ENCODE peak calls at places on chromosomes 7 and 10, in five cellular contexts. S is PC-3, Q is hepatocyte, C is neural progenitor cell, Z is GM23248. L is an unnamed sample.

GRCh38 chr7:95255691-95256090 is 68.6 kb downstream of the PON1 start:
- DNase-seq in S (no peak), Q (no peak), C (no peak), Z (no peak), L (no peak)

GRCh38 chr7:148697256-148697841 is 1.4 kb upstream of the CUL1 start:
- DNase-seq in S (no peak), Q (no peak), C (no peak), Z (peak), L (no peak)

GRCh38 chr7:122430710-122431109 is 126.2 kb upstream of the FEZF1 start:
- DNase-seq in S (no peak), Q (no peak), C (no peak), Z (peak), L (no peak)

GRCh38 chr7:149741629-149742028 is 31.8 kb downstream of the ZNF467 start:
- DNase-seq in S (peak), Q (no peak), C (no peak), Z (peak), L (peak)

GRCh38 chr7:90999989-91000979 is 263.9 kb upstream of the FZD1 start:
- DNase-seq in S (peak), Q (no peak), C (peak), Z (peak), L (no peak)

GRCh38 chr10:86180861-86181260 is 185.7 kb downstream of the GRID1 start:
- DNase-seq in S (no peak), Q (no peak), C (no peak), Z (no peak), L (no peak)

GRCh38 chr7:8389898-8390642 is 43.3 kb upstream of the NXPH1 start:
- DNase-seq in S (no peak), Q (peak), C (peak), Z (peak), L (no peak)

GRCh38 chr10:3785849-3786290 is 861 bp upstream of the KLF6 start:
- DNase-seq in S (no peak), Q (peak), C (peak), Z (peak), L (peak)

GRCh38 chr10:130388746-130389145 is 252.6 kb downstream of the GLRX3 start:
- DNase-seq in S (no peak), Q (no peak), C (no peak), Z (no peak), L (no peak)

GRCh38 chr7:381211-382117 is 91.5 kb downstream of the FOXL3 start:
- DNase-seq in S (no peak), Q (no peak), C (no peak), Z (no peak), L (no peak)

GRCh38 chr10:14617850-14618249 is 156.8 kb downstream of the FAM107B start:
- DNase-seq in S (peak), Q (no peak), C (no peak), Z (peak), L (no peak)

GRCh38 chr7:116494472-116494871 is 5.1 kb upstream of the CAV2 start:
- DNase-seq in S (no peak), Q (no peak), C (no peak), Z (no peak), L (no peak)

GRCh38 chr7:151863386-151864079 is 13.4 kb downstream of the PRKAG2 start:
- DNase-seq in S (no peak), Q (no peak), C (peak), Z (no peak), L (no peak)

GRCh38 chr10:17418249-17418648 is 36.1 kb downstream of the ST8SIA6 start:
- DNase-seq in S (no peak), Q (no peak), C (no peak), Z (peak), L (no peak)

GRCh38 chr10:74949434-74949833 is 123.0 kb downstream of the KAT6B start:
- DNase-seq in S (peak), Q (no peak), C (no peak), Z (peak), L (peak)

GRCh38 chr7:2892571-2892970 is 48.5 kb upstream of the GNA12 start:
- DNase-seq in S (no peak), Q (no peak), C (no peak), Z (no peak), L (no peak)

GRCh38 chr7:112101083-112101846 is 104.9 kb downstream of the DOCK4 start:
- DNase-seq in S (no peak), Q (peak), C (no peak), Z (no peak), L (no peak)

GRCh38 chr10:116918583-116918982 is 69.3 kb downstream of the ENO4 start:
- DNase-seq in S (no peak), Q (no peak), C (no peak), Z (no peak), L (no peak)

GRCh38 chr10:102780246-102780645 is 36.5 kb downstream of the WBP1L start:
- DNase-seq in S (peak), Q (no peak), C (no peak), Z (peak), L (no peak)

GRCh38 chr7:55534262-55534915 is 37.9 kb downstream of the VOPP1 start:
- DNase-seq in S (peak), Q (no peak), C (no peak), Z (peak), L (peak)

GRCh38 chr7:28144266-28144665 is 36.3 kb downstream of the JAZF1 start:
- DNase-seq in S (no peak), Q (peak), C (peak), Z (no peak), L (no peak)

GRCh38 chr10:8296090-8296741 is 241.7 kb downstream of the GATA3 start:
- DNase-seq in S (no peak), Q (peak), C (peak), Z (no peak), L (no peak)

GRCh38 chr7:44278451-44279161 is 46.8 kb downstream of the CAMK2B start:
- DNase-seq in S (no peak), Q (no peak), C (no peak), Z (peak), L (no peak)

GRCh38 chr7:151494569-151495284 is 25.0 kb downstream of the RHEB start:
- DNase-seq in S (peak), Q (no peak), C (no peak), Z (no peak), L (no peak)

GRCh38 chr7:27113991-27114866 is 11.7 kb upstream of the HOXA2 start:
- DNase-seq in S (peak), Q (peak), C (no peak), Z (peak), L (no peak)

GRCh38 chr10:86851329-86852207 is 95.1 kb downstream of the BMPR1A start:
- DNase-seq in S (peak), Q (no peak), C (no peak), Z (peak), L (no peak)

GRCh38 chr10:6222755-6223154 is 20.0 kb downstream of the PFKFB3 start:
- DNase-seq in S (no peak), Q (no peak), C (no peak), Z (no peak), L (no peak)

GRCh38 chr7:55546826-55547225 is 25.5 kb downstream of the VOPP1 start:
- DNase-seq in S (peak), Q (peak), C (no peak), Z (peak), L (no peak)

GRCh38 chr7:136869006-136869961 is 832 bp downstream of the CHRM2 start:
- DNase-seq in S (no peak), Q (peak), C (peak), Z (peak), L (no peak)

GRCh38 chr10:110279062-110279986 is 25.4 kb downstream of the SMNDC1 start:
- DNase-seq in S (peak), Q (peak), C (peak), Z (peak), L (peak)

GRCh38 chr7:21192662-21193061 is 235.2 kb upstream of the SP4 start:
- DNase-seq in S (peak), Q (no peak), C (no peak), Z (no peak), L (no peak)

GRCh38 chr7:90166153-90166552 is 11.9 kb downstream of the STEAP1 start:
- DNase-seq in S (no peak), Q (no peak), C (no peak), Z (no peak), L (no peak)

GRCh38 chr7:64558323-64558705 is 4.6 kb downstream of the ZNF680 start:
- DNase-seq in S (no peak), Q (no peak), C (no peak), Z (no peak), L (no peak)

GRCh38 chr7:64618785-64619456 is 47.0 kb upstream of the ZNF107 start:
- DNase-seq in S (peak), Q (no peak), C (peak), Z (peak), L (peak)

GRCh38 chr10:21989453-21990154 is 13.9 kb downstream of the DNAJC1 start:
- DNase-seq in S (peak), Q (peak), C (peak), Z (peak), L (peak)

GRCh38 chr10:84352251-84352842 is 24.0 kb downstream of the CCSER2 start:
- DNase-seq in S (peak), Q (peak), C (peak), Z (peak), L (peak)

GRCh38 chr10:120423350-120424197 is 33.5 kb upstream of the PLPP4 start:
- DNase-seq in S (peak), Q (peak), C (peak), Z (peak), L (peak)
- TF ChIP-seq EZH2phosphoT487 in S (no peak), Q (no peak), C (no peak), Z (peak), L (no peak)

GRCh38 chr10:132907901-132908620 is 34.3 kb downstream of the CFAP46 start:
- DNase-seq in S (no peak), Q (no peak), C (no peak), Z (no peak), L (no peak)

GRCh38 chr10:132910186-132910880 is 32.0 kb downstream of the CFAP46 start:
- DNase-seq in S (no peak), Q (no peak), C (no peak), Z (no peak), L (no peak)

GRCh38 chr10:132908621-132909295 is 33.6 kb downstream of the CFAP46 start:
- DNase-seq in S (no peak), Q (no peak), C (no peak), Z (no peak), L (no peak)

GRCh38 chr10:132910901-132911711 is 31.3 kb downstream of the CFAP46 start:
- DNase-seq in S (no peak), Q (no peak), C (no peak), Z (peak), L (no peak)

DNA sequence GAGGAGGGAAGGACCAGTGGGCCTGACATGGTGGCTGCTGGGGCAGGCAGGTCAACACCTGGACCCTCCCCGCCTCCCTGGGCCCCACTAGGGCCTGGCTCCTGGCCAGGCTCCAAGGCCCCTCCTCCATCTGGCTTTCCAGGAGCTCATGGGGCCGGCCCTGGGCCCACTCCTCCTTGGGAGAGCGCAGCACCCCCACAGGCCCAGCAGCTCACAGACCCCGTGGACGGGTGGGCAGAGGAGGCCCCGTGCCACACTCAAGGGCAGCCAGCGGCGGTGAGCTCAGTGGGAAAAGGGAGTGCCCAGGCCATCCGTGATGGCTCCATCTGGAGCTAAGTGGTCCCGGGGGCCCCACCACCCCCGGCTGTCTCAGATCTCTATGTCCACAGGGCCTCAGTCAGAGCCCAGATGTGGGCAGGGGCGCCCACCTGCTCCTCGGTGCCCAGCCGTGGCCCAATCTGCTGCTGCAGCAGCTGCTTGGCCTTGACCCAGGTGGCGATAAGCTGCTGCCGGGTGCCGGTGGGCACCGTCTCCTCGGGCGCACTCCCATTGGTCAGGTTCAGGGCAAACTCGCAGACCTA is 32.8 kb downstream of the CFAP46 start:
- DNase-seq in S (no peak), Q (no peak), C (no peak), Z (no peak), L (no peak)
- TF ChIP-seq EZH2phosphoT487 in S (no peak), Q (no peak), C (no peak), Z (no peak), L (no peak)

GRCh38 chr7:128831178-128831993 is 1.2 kb downstream of the FLNC start:
- DNase-seq in S (peak), Q (peak), C (peak), Z (peak), L (no peak)

GRCh38 chr7:128832880-128833147 is 2.6 kb downstream of the FLNC start:
- DNase-seq in S (no peak), Q (no peak), C (no peak), Z (no peak), L (no peak)

GRCh38 chr7:128831994-128832879 is 2.0 kb downstream of the FLNC start:
- DNase-seq in S (peak), Q (peak), C (peak), Z (peak), L (no peak)

GRCh38 chr7:128829391-128830166 is 627 bp upstream of the FLNC start:
- DNase-seq in S (peak), Q (peak), C (peak), Z (peak), L (no peak)

GRCh38 chr7:128830231-128831177 is at the start of gene FLNC:
- DNase-seq in S (peak), Q (peak), C (peak), Z (peak), L (no peak)
- TF ChIP-seq EZH2phosphoT487 in S (no peak), Q (no peak), C (peak), Z (no peak), L (no peak)

DNA sequence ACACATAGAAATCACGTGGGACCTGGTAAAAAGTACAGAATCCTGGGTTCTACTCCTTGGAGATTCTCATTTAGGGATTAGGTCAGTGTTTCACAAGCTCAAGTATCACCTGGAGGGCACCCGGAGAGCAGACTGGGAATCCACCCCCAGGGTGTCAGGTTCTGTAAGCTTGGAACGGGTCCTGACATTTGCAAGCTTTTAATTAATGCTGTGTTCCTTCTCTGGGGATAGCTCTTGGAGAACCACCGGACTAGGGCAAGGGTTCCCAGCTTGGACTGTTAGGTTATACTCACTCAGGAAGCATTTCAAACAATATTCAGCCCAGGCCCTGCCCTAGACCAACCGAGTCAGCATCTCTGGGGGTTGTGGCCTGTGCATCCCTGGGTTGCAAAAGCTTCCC is 23.0 kb downstream of the TCF7L2 start:
- DNase-seq in S (no peak), Q (no peak), C (no peak), Z (no peak), L (no peak)
- TF ChIP-seq EZH2phosphoT487 in S (no peak), Q (no peak), C (no peak), Z (no peak), L (no peak)